ENCODE peak calls at places on chromosomes 13 and 19, in four cellular contexts. Q is naive thymus-derived CD4-positive, alpha-beta T cell; M is heart right ventricle; K is GM23248. Z is an unnamed sample. For H3K4me1, H3K36me3 and H3K9me3, the result is how much of the 10 kb centered on the place peaks cover.

GRCh38 chr13:111335263-111335662 is 14.8 kb downstream of the TEX29 start:
- DNase-seq in Q (no peak), M (peak), K (no peak), Z (no peak)

GRCh38 chr13:41488124-41488523 is 30.8 kb downstream of the RGCC start:
- DNase-seq in Q (peak), M (no peak), K (no peak), Z (no peak)

GRCh38 chr13:46992383-46992952 is 95.6 kb upstream of the HTR2A start:
- DNase-seq in Q (no peak), M (no peak), K (peak), Z (peak)

GRCh38 chr13:45331123-45331619 is 9.8 kb downstream of the TPT1 start:
- DNase-seq in Q (no peak), M (no peak), K (no peak), Z (no peak)

GRCh38 chr19:42420055-42420544 is 7.1 kb downstream of the LIPE start:
- DNase-seq in Q (peak), M (no peak), K (peak), Z (peak)

GRCh38 chr13:69556540-69557196 is 551.0 kb upstream of the ATXN8OS start:
- DNase-seq in Q (no peak), M (no peak), K (no peak), Z (no peak)

GRCh38 chr19:47430041-47430802 is 10.9 kb upstream of the MEIS3 start:
- DNase-seq in Q (peak), M (no peak), K (peak), Z (no peak)

GRCh38 chr19:48372904-48373303 is 8.7 kb downstream of the SYNGR4 start:
- DNase-seq in Q (no peak), M (no peak), K (peak), Z (peak)

GRCh38 chr13:45167611-45168554 is 33.0 kb downstream of the KCTD4 start:
- DNase-seq in Q (no peak), M (peak), K (peak), Z (no peak)

GRCh38 chr13:80273717-80274116 is 67.2 kb downstream of the SPRY2 start:
- DNase-seq in Q (no peak), M (no peak), K (no peak), Z (no peak)

GRCh38 chr19:12126707-12127106 is 13.4 kb downstream of the ZNF20 start:
- DNase-seq in Q (no peak), M (no peak), K (peak), Z (peak)

GRCh38 chr19:35642798-35643254 is 1.3 kb downstream of the ETV2 start:
- DNase-seq in Q (no peak), M (no peak), K (no peak), Z (no peak)

GRCh38 chr19:49801966-49802661 is 11.0 kb downstream of the FUZ start:
- DNase-seq in Q (no peak), M (peak), K (peak), Z (no peak)

GRCh38 chr13:23518231-23518630 is 52.0 kb upstream of the TNFRSF19 start:
- DNase-seq in Q (no peak), M (no peak), K (no peak), Z (peak)

GRCh38 chr13:41766439-41766838 is 194.5 kb downstream of the VWA8 start:
- DNase-seq in Q (no peak), M (no peak), K (no peak), Z (no peak)

GRCh38 chr19:15129856-15130580 is 22.8 kb downstream of the SYDE1 start:
- DNase-seq in Q (peak), M (no peak), K (no peak), Z (no peak)

GRCh38 chr19:37654525-37654832 is 786 bp downstream of the ZFP30 start:
- DNase-seq in Q (peak), M (no peak), K (peak), Z (peak)

GRCh38 chr19:29690842-29691241 is 24.2 kb downstream of the C19orf12 start:
- DNase-seq in Q (peak), M (no peak), K (peak), Z (peak)

GRCh38 chr13:49023441-49023840 is 47.7 kb downstream of the FNDC3A start:
- DNase-seq in Q (no peak), M (no peak), K (peak), Z (no peak)

GRCh38 chr13:76685938-76686337 is 200.3 kb downstream of the KCTD12 start:
- DNase-seq in Q (no peak), M (no peak), K (no peak), Z (no peak)

GRCh38 chr19:16371540-16371986 is 46.9 kb downstream of the KLF2 start:
- DNase-seq in Q (peak), M (peak), K (no peak), Z (no peak)

GRCh38 chr13:76250211-76250610 is 614.1 kb downstream of the LMO7 start:
- DNase-seq in Q (no peak), M (no peak), K (no peak), Z (no peak)

GRCh38 chr19:54470276-54470887 is 2.7 kb downstream of the CDC42EP5 start:
- DNase-seq in Q (no peak), M (no peak), K (no peak), Z (no peak)

GRCh38 chr13:60411464-60411863 is 14.4 kb downstream of the TDRD3 start:
- DNase-seq in Q (no peak), M (no peak), K (no peak), Z (no peak)

GRCh38 chr13:75369986-75370385 is 112.0 kb downstream of the TBC1D4 start:
- DNase-seq in Q (no peak), M (no peak), K (no peak), Z (no peak)

GRCh38 chr19:54040003-54040402 is 23.7 kb downstream of the VSTM1 start:
- DNase-seq in Q (no peak), M (no peak), K (no peak), Z (no peak)

GRCh38 chr19:38817081-38817480 is 4.3 kb upstream of the LGALS4 start:
- DNase-seq in Q (no peak), M (no peak), K (no peak), Z (no peak)

GRCh38 chr13:24684600-24684998 is 4.4 kb downstream of the ATP12A start:
- DNase-seq in Q (no peak), M (no peak), K (peak), Z (no peak)

GRCh38 chr13:27917121-27917947 is 2.5 kb upstream of the PDX1 start:
- DNase-seq in Q (no peak), M (no peak), K (no peak), Z (no peak)

GRCh38 chr13:72643339-72643989 is 84.0 kb downstream of the MZT1 start:
- DNase-seq in Q (peak), M (peak), K (peak), Z (peak)

GRCh38 chr13:93226065-93226622 is 463 bp upstream of the GPC6 start:
- DNase-seq in Q (no peak), M (no peak), K (no peak), Z (no peak)

GRCh38 chr13:24041822-24042221 is 118.7 kb upstream of the SPATA13 start:
- DNase-seq in Q (no peak), M (no peak), K (no peak), Z (no peak)

GRCh38 chr13:105817011-105817410 is 718.5 kb downstream of the EFNB2 start:
- DNase-seq in Q (no peak), M (no peak), K (no peak), Z (no peak)

GRCh38 chr19:46728208-46728607 is 11.3 kb upstream of the PRKD2 start:
- DNase-seq in Q (no peak), M (peak), K (no peak), Z (no peak)

GRCh38 chr13:39892731-39893293 is 237.3 kb downstream of the COG6 start:
- DNase-seq in Q (peak), M (peak), K (peak), Z (no peak)

GRCh38 chr19:55058781-55059610 is 4.0 kb downstream of the RDH13 start:
- DNase-seq in Q (no peak), M (no peak), K (no peak), Z (no peak)

GRCh38 chr19:7763696-7764095 is 653 bp downstream of the CLEC4M start:
- DNase-seq in Q (no peak), M (no peak), K (no peak), Z (no peak)

GRCh38 chr19:7769171-7769570 is 6.1 kb downstream of the CLEC4M start:
- DNase-seq in Q (no peak), M (no peak), K (no peak), Z (no peak)

GRCh38 chr19:7762719-7763293 is at the start of gene CLEC4M:
- DNase-seq in Q (no peak), M (no peak), K (no peak), Z (no peak)

GRCh38 chr19:7767487-7767886 is 4.4 kb downstream of the CLEC4M start:
- DNase-seq in Q (no peak), M (no peak), K (no peak), Z (no peak)

DNA sequence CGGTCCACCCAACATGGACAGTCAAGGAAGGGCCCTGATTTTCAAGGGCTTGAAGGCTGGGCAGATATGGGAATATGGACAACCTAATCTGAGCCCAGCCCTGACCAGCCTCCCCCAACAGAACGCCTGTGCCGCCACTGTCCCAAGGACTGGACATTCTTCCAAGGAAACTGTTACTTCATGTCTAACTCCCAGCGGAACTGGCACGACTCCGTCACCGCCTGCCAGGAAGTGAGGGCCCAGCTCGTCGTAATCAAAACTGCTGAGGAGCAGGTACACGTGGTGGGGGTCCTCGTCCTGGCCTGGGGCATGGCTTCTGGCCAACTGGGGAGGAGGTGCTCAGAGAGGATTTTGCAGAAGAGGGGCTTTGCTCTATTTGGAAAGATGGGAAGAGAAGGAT is 3.5 kb downstream of the CLEC4M start:
- DNase-seq in Q (no peak), M (no peak), K (no peak), Z (no peak)
- H3K4me1 ChIP-seq in Q (under half), M (under half), K (under half), Z (under half)

GRCh38 chr19:4660181-4660791 is 9.9 kb downstream of the MYDGF start:
- DNase-seq in Q (no peak), M (no peak), K (no peak), Z (peak)

GRCh38 chr19:4664642-4665041 is 5.5 kb downstream of the MYDGF start:
- DNase-seq in Q (no peak), M (no peak), K (no peak), Z (no peak)

GRCh38 chr19:4662812-4663211 is 7.3 kb downstream of the MYDGF start:
- DNase-seq in Q (no peak), M (no peak), K (no peak), Z (no peak)

GRCh38 chr19:4660993-4661392 is 9.1 kb downstream of the MYDGF start:
- DNase-seq in Q (no peak), M (no peak), K (no peak), Z (no peak)

DNA sequence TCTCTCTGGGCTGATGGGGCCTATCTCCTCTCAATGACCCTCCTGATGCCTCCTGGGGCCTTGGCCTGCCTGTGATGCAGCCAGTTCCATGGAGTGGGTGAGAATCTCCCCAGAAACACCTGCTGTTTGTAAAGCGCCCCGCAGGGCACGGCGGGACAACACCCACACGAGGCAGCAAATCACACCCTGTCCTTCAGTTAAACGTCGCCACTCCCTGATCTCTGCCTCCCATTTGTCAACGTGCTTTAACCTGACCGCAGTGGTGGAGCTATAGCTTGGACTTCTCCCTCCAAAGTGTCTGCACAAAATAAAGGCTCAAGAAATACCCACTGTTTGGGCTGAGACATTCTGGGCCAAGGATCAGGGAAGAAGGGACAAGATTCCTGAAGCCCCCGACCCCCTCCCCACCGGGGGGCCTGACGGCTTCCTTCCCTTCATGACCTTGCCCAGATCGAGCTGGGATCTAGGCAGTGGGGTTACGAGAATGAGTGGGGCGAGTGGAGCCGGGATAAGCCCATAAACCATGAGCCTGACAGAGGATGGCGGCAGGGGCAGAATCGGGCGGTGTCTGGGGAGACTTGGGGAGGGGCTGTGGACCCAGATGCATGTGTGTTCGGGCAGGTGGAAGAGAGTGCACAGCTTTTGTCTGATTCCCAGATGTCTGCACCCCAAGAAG is 8.0 kb downstream of the MYDGF start:
- DNase-seq in Q (no peak), M (no peak), K (no peak), Z (no peak)
- H3K36me3 ChIP-seq in Q (under half), M (under half), K (under half), Z (under half)

GRCh38 chr19:57927587-57927986 is 7.6 kb downstream of the ZNF418 start:
- DNase-seq in Q (no peak), M (no peak), K (no peak), Z (no peak)
- H3K9me3 ChIP-seq in Q (under half), M (under half), K (under half), Z (under half)

GRCh38 chr13:29457299-29457698 is 138.2 kb downstream of the SLC7A1 start:
- DNase-seq in Q (no peak), M (no peak), K (peak), Z (peak)
- H3K4me1 ChIP-seq in Q (under half), M (under half), K (under half), Z (under half)

DNA sequence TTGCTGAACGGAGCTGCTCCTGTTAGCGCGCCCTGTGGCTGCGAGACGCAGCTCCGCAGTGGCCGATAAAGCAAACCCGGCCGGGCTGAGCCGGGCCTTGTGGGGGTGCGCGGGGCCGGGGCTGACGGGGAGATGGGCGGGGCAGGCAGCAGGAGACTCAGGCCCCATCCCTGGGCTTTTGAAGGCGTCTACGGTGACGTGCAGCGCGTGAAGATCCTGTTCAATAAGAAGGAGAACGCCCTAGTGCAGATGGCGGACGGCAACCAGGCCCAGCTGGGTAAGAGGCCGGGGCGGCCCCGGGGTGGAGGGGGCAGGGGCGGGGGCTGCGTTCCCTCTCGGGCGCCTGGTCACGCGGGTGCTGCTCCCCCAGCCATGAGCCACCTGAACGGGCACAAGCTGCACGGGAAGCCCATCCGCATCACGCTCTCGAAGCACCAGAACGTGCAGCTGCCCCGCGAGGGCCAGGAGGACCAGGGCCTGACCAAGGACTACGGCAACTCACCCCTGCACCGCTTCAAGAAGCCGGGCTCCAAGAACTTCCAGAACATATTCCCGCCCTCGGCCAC is 11.0 kb downstream of the PTBP1 start:
- DNase-seq in Q (no peak), M (no peak), K (no peak), Z (no peak)
- H3K36me3 ChIP-seq in Q (under half), M (half or more), K (half or more), Z (half or more)

GRCh38 chr19:22831211-22831610 is 880 bp upstream of the ZNF723 start:
- DNase-seq in Q (no peak), M (no peak), K (no peak), Z (no peak)

GRCh38 chr19:22832031-22832762 is at the start of gene ZNF723:
- DNase-seq in Q (no peak), M (no peak), K (no peak), Z (no peak)
- H3K9me3 ChIP-seq in Q (under half), M (under half), K (under half), Z (under half)

GRCh38 chr19:950352-951066 is 24.7 kb downstream of the ARID3A start:
- DNase-seq in Q (no peak), M (no peak), K (no peak), Z (no peak)
- H3K4me1 ChIP-seq in Q (under half), M (under half), K (under half), Z (under half)

DNA sequence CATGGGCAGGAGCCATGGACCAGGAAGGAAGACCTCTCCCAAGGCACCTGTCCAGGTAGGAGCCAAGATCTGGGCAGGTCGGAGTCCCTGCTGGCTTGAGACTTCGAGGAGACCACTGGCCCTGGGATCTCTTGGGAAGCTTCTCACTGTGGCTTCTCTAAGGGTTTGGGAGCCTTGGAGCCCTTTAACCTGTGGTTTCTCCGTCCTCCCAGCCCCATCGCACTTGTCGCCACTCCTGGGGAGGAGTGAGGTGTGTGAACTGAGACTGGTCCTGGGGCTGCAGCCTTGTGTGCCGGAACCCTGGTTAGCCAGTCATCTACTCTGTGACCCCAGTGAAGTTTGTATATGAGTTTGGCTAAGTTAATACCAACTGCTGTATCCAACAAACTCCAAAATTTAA is 8.2 kb downstream of the ZNF805 start:
- DNase-seq in Q (no peak), M (no peak), K (no peak), Z (no peak)
- H3K36me3 ChIP-seq in Q (under half), M (under half), K (half or more), Z (under half)

GRCh38 chr19:22199171-22199570 is 2.4 kb upstream of the ZNF676 start:
- DNase-seq in Q (no peak), M (no peak), K (no peak), Z (no peak)
- H3K9me3 ChIP-seq in Q (under half), M (under half), K (under half), Z (under half)